ENCODE peak calls at places on chromosomes 5 and 9, in six cellular contexts. One of them, this sample, is unnamed.

GRCh38 chr5:104361932-104362331 is 799.3 kb upstream of the NUDT12 start:
- DNase-seq in heart left ventricle: no peak
- DNase-seq in A549: no peak
- DNase-seq in tibial nerve: no peak
- DNase-seq in ovary: no peak
- DNase-seq in H1: no peak
- DNase-seq in this sample: no peak

GRCh38 chr5:110757118-110757729 is 18.4 kb downstream of the SLC25A46 start:
- DNase-seq in ovary: no peak
- DNase-seq in heart left ventricle: no peak
- DNase-seq in A549: no peak
- DNase-seq in H1: no peak
- DNase-seq in tibial nerve: peak; percentile 55
- DNase-seq in this sample: peak; percentile 18

GRCh38 chr9:3777137-3777536 is 251.3 kb upstream of the RFX3 start:
- DNase-seq in tibial nerve: no peak
- DNase-seq in A549: no peak
- DNase-seq in ovary: no peak
- DNase-seq in heart left ventricle: no peak
- DNase-seq in H1: no peak
- DNase-seq in this sample: no peak

GRCh38 chr9:76725885-76726284 is 38.4 kb upstream of the PCA3 start:
- DNase-seq in H1: no peak
- DNase-seq in heart left ventricle: no peak
- DNase-seq in ovary: no peak
- DNase-seq in A549: no peak
- DNase-seq in tibial nerve: no peak
- DNase-seq in this sample: no peak

GRCh38 chr5:112412370-112412769 is 6.7 kb downstream of the EPB41L4A start:
- DNase-seq in H1: no peak
- DNase-seq in A549: no peak
- DNase-seq in heart left ventricle: no peak
- DNase-seq in ovary: no peak
- DNase-seq in tibial nerve: no peak
- DNase-seq in this sample: no peak

GRCh38 chr9:35771524-35771923 is 17.4 kb upstream of the MSMP start:
- DNase-seq in heart left ventricle: no peak
- DNase-seq in tibial nerve: peak; percentile 61
- DNase-seq in ovary: no peak
- DNase-seq in H1: no peak
- DNase-seq in A549: no peak
- DNase-seq in this sample: no peak

GRCh38 chr9:105510024-105510423 is 47.9 kb upstream of the FKTN start:
- DNase-seq in tibial nerve: no peak
- DNase-seq in H1: no peak
- DNase-seq in A549: no peak
- DNase-seq in heart left ventricle: no peak
- DNase-seq in ovary: no peak
- DNase-seq in this sample: no peak

GRCh38 chr9:128724744-128725211 is 851 bp upstream of the ZDHHC12 start:
- DNase-seq in heart left ventricle: peak; percentile 85
- DNase-seq in tibial nerve: peak; percentile 47
- DNase-seq in H1: peak; percentile 73
- DNase-seq in ovary: peak; percentile 75
- DNase-seq in A549: peak; percentile 91
- DNase-seq in this sample: peak; percentile 94

GRCh38 chr9:16341176-16341575 is 529.3 kb downstream of the BNC2 start:
- DNase-seq in A549: no peak
- DNase-seq in heart left ventricle: no peak
- DNase-seq in H1: no peak
- DNase-seq in tibial nerve: no peak
- DNase-seq in ovary: no peak
- DNase-seq in this sample: no peak

DNA sequence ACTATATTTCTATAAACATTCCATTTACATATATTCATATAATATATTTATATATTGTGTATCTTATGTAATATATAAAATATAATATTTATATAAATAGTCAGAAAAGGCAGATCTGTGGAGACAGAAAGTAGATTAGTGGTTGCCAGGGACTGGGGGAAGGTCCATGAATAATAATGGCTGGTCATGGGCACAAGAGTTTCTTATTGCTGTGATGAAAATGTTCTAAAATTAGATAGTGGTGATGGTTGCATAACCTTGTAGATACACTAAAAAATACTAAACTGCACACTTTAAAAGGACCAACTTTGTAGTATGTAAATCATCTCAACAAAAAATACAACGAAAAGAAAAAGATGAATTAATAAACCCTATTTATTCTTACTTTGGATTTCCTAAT is 47.3 kb downstream of the NUP155 start:
- DNase-seq in ovary: no peak
- DNase-seq in tibial nerve: no peak
- DNase-seq in A549: no peak
- DNase-seq in heart left ventricle: no peak
- DNase-seq in H1: no peak
- DNase-seq in this sample: no peak
- H3K4me3 ChIP-seq in ovary: no peak overlapping the region
- H3K4me3 ChIP-seq in tibial nerve: no peak overlapping the region
- H3K4me3 ChIP-seq in A549: no peak overlapping the region
- H3K4me3 ChIP-seq in heart left ventricle: no peak overlapping the region
- H3K4me3 ChIP-seq in H1: no peak overlapping the region
- H3K4me3 ChIP-seq in this sample: no peak overlapping the region

DNA sequence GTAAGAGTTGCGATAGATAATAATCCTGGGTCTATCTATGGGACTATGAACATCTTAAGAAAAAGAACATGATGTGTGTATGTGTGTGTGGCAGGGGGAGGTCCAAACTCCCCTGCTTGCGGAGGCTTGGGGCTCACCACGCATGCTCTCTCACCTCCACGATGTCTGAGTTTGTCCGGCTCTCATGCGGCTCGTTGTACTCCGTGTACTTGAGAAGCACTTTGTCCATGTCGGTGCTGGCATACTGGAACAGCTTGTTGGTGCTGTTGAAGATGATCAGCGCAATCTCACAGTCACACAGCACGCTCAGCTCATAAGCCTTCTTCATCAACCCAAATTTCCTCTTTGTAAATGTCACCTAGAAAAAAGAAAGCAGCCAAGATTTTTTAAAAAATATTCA is 78.5 kb downstream of the MEF2C start:
- DNase-seq in heart left ventricle: no peak
- DNase-seq in ovary: no peak
- DNase-seq in A549: no peak
- DNase-seq in tibial nerve: no peak
- DNase-seq in H1: no peak
- DNase-seq in this sample: no peak
- TF ChIP-seq POLR2A in heart left ventricle: no peak
- TF ChIP-seq POLR2A in ovary: no peak
- TF ChIP-seq POLR2A in A549: no peak
- TF ChIP-seq POLR2A in tibial nerve: no peak
- TF ChIP-seq POLR2A in H1: no peak
- TF ChIP-seq POLR2A in this sample: no peak

GRCh38 chr5:102152906-102153787 is 142.9 kb downstream of the SLCO4C1 start:
- DNase-seq in H1: no peak
- DNase-seq in tibial nerve: no peak
- DNase-seq in heart left ventricle: no peak
- DNase-seq in A549: no peak
- DNase-seq in ovary: no peak
- DNase-seq in this sample: no peak
- TF ChIP-seq CTCF in H1: peak; percentile 48
- TF ChIP-seq CTCF in tibial nerve: no peak
- TF ChIP-seq CTCF in heart left ventricle: peak; percentile 27
- TF ChIP-seq CTCF in A549: peak; percentile 38
- TF ChIP-seq CTCF in ovary: no peak
- TF ChIP-seq CTCF in this sample: no peak

DNA sequence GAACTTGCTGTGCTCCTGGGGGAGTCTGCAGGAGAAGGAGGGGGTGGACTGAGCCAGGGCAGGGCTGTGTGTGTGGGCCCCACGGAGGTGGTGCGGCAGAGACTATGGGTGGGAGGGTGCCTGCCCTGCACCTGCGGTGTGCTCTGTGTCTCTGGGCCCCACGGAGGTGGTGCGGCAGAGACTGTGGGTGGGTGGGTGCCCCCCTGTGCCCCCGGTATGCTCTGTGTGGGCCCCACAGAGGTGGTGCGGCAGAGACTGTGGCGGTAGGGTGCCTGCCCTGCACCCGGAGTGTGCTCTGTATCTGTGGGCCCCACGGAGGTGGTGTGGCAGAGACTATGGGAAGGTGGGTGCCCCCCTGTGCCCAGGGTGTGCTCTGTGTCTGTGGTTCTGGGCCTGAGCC is 103.7 kb downstream of the EHMT1 start:
- DNase-seq in A549: no peak
- DNase-seq in ovary: no peak
- DNase-seq in heart left ventricle: no peak
- DNase-seq in tibial nerve: no peak
- DNase-seq in H1: no peak
- DNase-seq in this sample: no peak
- H3K4me3 ChIP-seq in A549: no peak overlapping the region
- H3K4me3 ChIP-seq in ovary: no peak overlapping the region
- H3K4me3 ChIP-seq in heart left ventricle: no peak overlapping the region
- H3K4me3 ChIP-seq in tibial nerve: no peak overlapping the region
- H3K4me3 ChIP-seq in H1: no peak overlapping the region
- H3K4me3 ChIP-seq in this sample: no peak overlapping the region

GRCh38 chr5:6660704-6661103 is 27.5 kb downstream of the SRD5A1 start:
- DNase-seq in heart left ventricle: no peak
- DNase-seq in H1: no peak
- DNase-seq in ovary: no peak
- DNase-seq in tibial nerve: no peak
- DNase-seq in A549: no peak
- DNase-seq in this sample: no peak

GRCh38 chr5:6656680-6657079 is 23.4 kb downstream of the SRD5A1 start:
- DNase-seq in A549: no peak
- DNase-seq in ovary: no peak
- DNase-seq in tibial nerve: no peak
- DNase-seq in H1: no peak
- DNase-seq in heart left ventricle: no peak
- DNase-seq in this sample: no peak

GRCh38 chr5:6659941-6660684 is 26.9 kb downstream of the SRD5A1 start:
- DNase-seq in heart left ventricle: no peak
- DNase-seq in tibial nerve: no peak
- DNase-seq in A549: no peak
- DNase-seq in ovary: no peak
- DNase-seq in H1: no peak
- DNase-seq in this sample: no peak
- TF ChIP-seq POLR2A in heart left ventricle: no peak
- TF ChIP-seq POLR2A in tibial nerve: no peak
- TF ChIP-seq POLR2A in A549: no peak
- TF ChIP-seq POLR2A in ovary: no peak
- TF ChIP-seq POLR2A in H1: no peak
- TF ChIP-seq POLR2A in this sample: no peak

This sample was measured in lower leg skin.